ENCODE peak calls at places on chromosomes 3 and 15, in four cellular contexts. One of them, this sample, is unnamed.

GRCh38 chr3:51637941-51638471 is 33.0 kb upstream of the TEX264 start:
- DNase-seq in thoracic aorta: no peak
- DNase-seq in B cell: peak
- DNase-seq in A673: peak
- DNase-seq in this sample: no peak

GRCh38 chr3:159447841-159448240 is 540.8 kb upstream of the IL12A start:
- DNase-seq in thoracic aorta: no peak
- DNase-seq in B cell: no peak
- DNase-seq in A673: no peak
- DNase-seq in this sample: no peak

GRCh38 chr3:52518723-52519444 is 14.8 kb downstream of the NT5DC2 start:
- DNase-seq in thoracic aorta: no peak
- DNase-seq in B cell: no peak
- DNase-seq in A673: no peak
- DNase-seq in this sample: no peak

GRCh38 chr15:69181419-69181818 is 21.0 kb downstream of the GLCE start:
- DNase-seq in thoracic aorta: no peak
- DNase-seq in B cell: no peak
- DNase-seq in A673: no peak
- DNase-seq in this sample: no peak

GRCh38 chr3:48926425-48927392 is 8.1 kb downstream of the ARIH2 start:
- DNase-seq in thoracic aorta: no peak
- DNase-seq in B cell: no peak
- DNase-seq in A673: no peak
- DNase-seq in this sample: no peak

GRCh38 chr15:56537881-56538280 is 72.9 kb upstream of the MNS1 start:
- DNase-seq in thoracic aorta: no peak
- DNase-seq in B cell: peak
- DNase-seq in A673: no peak
- DNase-seq in this sample: no peak

GRCh38 chr3:9091811-9092210 is 128.5 kb upstream of the RAD18 start:
- DNase-seq in thoracic aorta: no peak
- DNase-seq in B cell: no peak
- DNase-seq in A673: no peak
- DNase-seq in this sample: no peak

GRCh38 chr3:112979244-112979832 is 4.4 kb upstream of the CD200R1 start:
- DNase-seq in thoracic aorta: no peak
- DNase-seq in B cell: peak
- DNase-seq in A673: peak
- DNase-seq in this sample: no peak

GRCh38 chr3:107816082-107816481 is 274.7 kb downstream of the CD47 start:
- DNase-seq in thoracic aorta: no peak
- DNase-seq in B cell: no peak
- DNase-seq in A673: peak
- DNase-seq in this sample: no peak

GRCh38 chr3:4736284-4736861 is 242.9 kb upstream of the BHLHE40 start:
- DNase-seq in thoracic aorta: no peak
- DNase-seq in B cell: no peak
- DNase-seq in A673: peak
- DNase-seq in this sample: no peak

GRCh38 chr15:98953000-98953776 is 54.4 kb downstream of the PGPEP1L start:
- DNase-seq in thoracic aorta: no peak
- DNase-seq in B cell: no peak
- DNase-seq in A673: no peak
- DNase-seq in this sample: no peak

GRCh38 chr15:79133309-79133708 is 42.7 kb upstream of the RASGRF1 start:
- DNase-seq in thoracic aorta: no peak
- DNase-seq in B cell: no peak
- DNase-seq in A673: no peak
- DNase-seq in this sample: no peak

GRCh38 chr3:183226333-183226732 is 26.7 kb upstream of the B3GNT5 start:
- DNase-seq in thoracic aorta: no peak
- DNase-seq in B cell: no peak
- DNase-seq in A673: no peak
- DNase-seq in this sample: no peak

GRCh38 chr15:59963925-59964324 is 40.2 kb upstream of the FOXB1 start:
- DNase-seq in thoracic aorta: no peak
- DNase-seq in B cell: no peak
- DNase-seq in A673: no peak
- DNase-seq in this sample: no peak

GRCh38 chr15:59965741-59966140 is 38.4 kb upstream of the FOXB1 start:
- DNase-seq in thoracic aorta: no peak
- DNase-seq in B cell: no peak
- DNase-seq in A673: no peak
- DNase-seq in this sample: no peak

GRCh38 chr15:59972241-59972640 is 31.9 kb upstream of the FOXB1 start:
- DNase-seq in thoracic aorta: no peak
- DNase-seq in B cell: no peak
- DNase-seq in A673: no peak
- DNase-seq in this sample: no peak

GRCh38 chr15:59966262-59966661 is 37.8 kb upstream of the FOXB1 start:
- DNase-seq in thoracic aorta: no peak
- DNase-seq in B cell: no peak
- DNase-seq in A673: no peak
- DNase-seq in this sample: no peak

DNA sequence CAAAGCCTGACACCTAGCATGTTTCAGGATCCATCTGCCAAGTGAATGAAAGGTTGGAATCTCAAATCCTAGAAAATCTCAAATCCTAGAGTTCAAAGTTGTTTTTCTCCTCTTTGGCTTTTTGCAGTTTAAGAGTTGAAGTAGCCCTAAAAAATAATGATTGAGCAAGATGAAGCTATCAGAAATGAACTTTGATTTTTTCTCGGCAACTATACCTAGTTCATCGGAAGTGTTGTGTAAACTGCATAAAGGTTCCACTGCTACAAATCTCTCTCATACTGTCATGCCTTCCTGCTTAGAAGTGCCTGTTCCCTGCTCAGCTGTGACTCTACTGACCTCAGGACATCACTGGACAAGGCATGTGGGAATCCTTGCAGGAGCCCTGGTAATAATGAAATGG is 35.8 kb upstream of the FOXB1 start:
- DNase-seq in thoracic aorta: no peak
- DNase-seq in B cell: no peak
- DNase-seq in A673: no peak
- DNase-seq in this sample: no peak
- TF ChIP-seq CTCF in thoracic aorta: no peak
- TF ChIP-seq CTCF in B cell: no peak
- TF ChIP-seq CTCF in A673: no peak
- TF ChIP-seq CTCF in this sample: no peak

GRCh38 chr3:36923523-36923943 is 21.3 kb downstream of the TRANK1 start:
- DNase-seq in thoracic aorta: no peak
- DNase-seq in B cell: peak
- DNase-seq in A673: no peak
- DNase-seq in this sample: no peak
- TF ChIP-seq CTCF in thoracic aorta: no peak
- TF ChIP-seq CTCF in B cell: no peak
- TF ChIP-seq CTCF in A673: no peak
- TF ChIP-seq CTCF in this sample: no peak

DNA sequence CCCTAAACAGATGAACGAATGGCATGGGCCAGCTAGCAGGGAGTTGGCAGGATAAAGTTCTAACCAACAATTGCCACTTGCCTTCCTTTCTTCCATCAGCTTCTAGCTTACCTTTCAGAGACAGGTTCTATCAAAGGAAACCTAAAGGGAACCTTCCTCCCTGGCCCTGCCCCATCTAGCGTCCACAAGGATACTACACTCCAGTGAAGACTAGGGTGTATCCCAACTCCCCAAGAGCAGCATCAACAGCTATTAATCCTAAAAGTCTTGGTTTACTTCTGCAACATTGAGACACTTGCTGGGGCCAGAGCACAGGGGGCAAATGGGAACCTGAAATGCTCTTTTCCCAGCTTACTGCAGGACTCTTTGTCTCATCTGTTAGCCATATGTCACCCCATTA is 37.0 kb upstream of the TMC3 start:
- DNase-seq in thoracic aorta: no peak
- DNase-seq in B cell: no peak
- DNase-seq in A673: no peak
- DNase-seq in this sample: no peak
- TF ChIP-seq CTCF in thoracic aorta: no peak
- TF ChIP-seq CTCF in B cell: no peak
- TF ChIP-seq CTCF in A673: no peak
- TF ChIP-seq CTCF in this sample: no peak

GRCh38 chr3:11273945-11274344 is 1.7 kb downstream of the ATG7 start:
- DNase-seq in thoracic aorta: no peak
- DNase-seq in B cell: no peak
- DNase-seq in A673: no peak
- DNase-seq in this sample: no peak
- TF ChIP-seq CTCF in thoracic aorta: no peak
- TF ChIP-seq CTCF in B cell: no peak
- TF ChIP-seq CTCF in A673: no peak
- TF ChIP-seq CTCF in this sample: no peak

This sample was measured in type B pancreatic cell.